ENCODE peak calls at places on chromosomes 5 and 9, in nine cellular contexts. One of them, this sample, is unnamed. For H3K9me3 and H3K4me1, the result is how much of the 10 kb centered on the place peaks cover.

GRCh38 chr5:9398227-9398626 is 147.6 kb downstream of the SEMA5A start:
- DNase-seq in fibroblast of lung: no peak
- DNase-seq in neural progenitor cell: no peak
- DNase-seq in CD8-positive, alpha-beta T cell: no peak
- DNase-seq in CD4-positive, CD25-positive, alpha-beta regulatory T cell: no peak
- DNase-seq in ovary: no peak
- DNase-seq in CD8-positive, alpha-beta memory T cell: no peak
- DNase-seq in left ventricle myocardium inferior: no peak
- DNase-seq in effector memory CD4-positive, alpha-beta T cell: no peak
- DNase-seq in this sample: no peak

GRCh38 chr5:66344544-66344943 is 200.4 kb downstream of the SREK1 start:
- DNase-seq in neural progenitor cell: no peak
- DNase-seq in CD4-positive, CD25-positive, alpha-beta regulatory T cell: no peak
- DNase-seq in fibroblast of lung: no peak
- DNase-seq in CD8-positive, alpha-beta T cell: no peak
- DNase-seq in left ventricle myocardium inferior: no peak
- DNase-seq in ovary: no peak
- DNase-seq in effector memory CD4-positive, alpha-beta T cell: no peak
- DNase-seq in CD8-positive, alpha-beta memory T cell: no peak
- DNase-seq in this sample: no peak

GRCh38 chr9:89274838-89275237 is 36.2 kb upstream of the CKS2 start:
- DNase-seq in left ventricle myocardium inferior: no peak
- DNase-seq in fibroblast of lung: peak
- DNase-seq in neural progenitor cell: no peak
- DNase-seq in CD4-positive, CD25-positive, alpha-beta regulatory T cell: no peak
- DNase-seq in ovary: no peak
- DNase-seq in effector memory CD4-positive, alpha-beta T cell: no peak
- DNase-seq in CD8-positive, alpha-beta memory T cell: no peak
- DNase-seq in CD8-positive, alpha-beta T cell: no peak
- DNase-seq in this sample: no peak

GRCh38 chr5:65808818-65809217 is 86.8 kb downstream of the NLN start:
- DNase-seq in ovary: no peak
- DNase-seq in neural progenitor cell: no peak
- DNase-seq in CD8-positive, alpha-beta memory T cell: no peak
- DNase-seq in CD4-positive, CD25-positive, alpha-beta regulatory T cell: no peak
- DNase-seq in left ventricle myocardium inferior: no peak
- DNase-seq in CD8-positive, alpha-beta T cell: no peak
- DNase-seq in effector memory CD4-positive, alpha-beta T cell: no peak
- DNase-seq in fibroblast of lung: peak
- DNase-seq in this sample: no peak

GRCh38 chr5:150073677-150074076 is 12.7 kb downstream of the CSF1R start:
- DNase-seq in ovary: no peak
- DNase-seq in fibroblast of lung: no peak
- DNase-seq in neural progenitor cell: no peak
- DNase-seq in CD4-positive, CD25-positive, alpha-beta regulatory T cell: no peak
- DNase-seq in effector memory CD4-positive, alpha-beta T cell: no peak
- DNase-seq in CD8-positive, alpha-beta T cell: no peak
- DNase-seq in CD8-positive, alpha-beta memory T cell: no peak
- DNase-seq in left ventricle myocardium inferior: no peak
- DNase-seq in this sample: peak

GRCh38 chr5:123795688-123796087 is 283.7 kb downstream of the CSNK1G3 start:
- DNase-seq in effector memory CD4-positive, alpha-beta T cell: no peak
- DNase-seq in ovary: no peak
- DNase-seq in left ventricle myocardium inferior: no peak
- DNase-seq in neural progenitor cell: no peak
- DNase-seq in CD4-positive, CD25-positive, alpha-beta regulatory T cell: no peak
- DNase-seq in CD8-positive, alpha-beta memory T cell: no peak
- DNase-seq in CD8-positive, alpha-beta T cell: no peak
- DNase-seq in fibroblast of lung: peak
- DNase-seq in this sample: no peak

GRCh38 chr5:150665044-150665443 is 4.0 kb downstream of the MYOZ3 start:
- DNase-seq in fibroblast of lung: peak
- DNase-seq in neural progenitor cell: no peak
- DNase-seq in ovary: no peak
- DNase-seq in CD8-positive, alpha-beta memory T cell: no peak
- DNase-seq in effector memory CD4-positive, alpha-beta T cell: no peak
- DNase-seq in left ventricle myocardium inferior: no peak
- DNase-seq in CD4-positive, CD25-positive, alpha-beta regulatory T cell: no peak
- DNase-seq in CD8-positive, alpha-beta T cell: no peak
- DNase-seq in this sample: no peak

GRCh38 chr5:6812800-6813731 is 99.8 kb downstream of the TENT4A start:
- DNase-seq in neural progenitor cell: no peak
- DNase-seq in ovary: peak
- DNase-seq in CD8-positive, alpha-beta memory T cell: no peak
- DNase-seq in CD8-positive, alpha-beta T cell: no peak
- DNase-seq in CD4-positive, CD25-positive, alpha-beta regulatory T cell: no peak
- DNase-seq in effector memory CD4-positive, alpha-beta T cell: no peak
- DNase-seq in fibroblast of lung: peak
- DNase-seq in left ventricle myocardium inferior: no peak
- DNase-seq in this sample: no peak

GRCh38 chr9:8717146-8717545 is 917.6 kb upstream of the DMAC1 start:
- DNase-seq in CD8-positive, alpha-beta memory T cell: no peak
- DNase-seq in left ventricle myocardium inferior: no peak
- DNase-seq in ovary: no peak
- DNase-seq in neural progenitor cell: no peak
- DNase-seq in fibroblast of lung: peak
- DNase-seq in CD8-positive, alpha-beta T cell: no peak
- DNase-seq in CD4-positive, CD25-positive, alpha-beta regulatory T cell: no peak
- DNase-seq in effector memory CD4-positive, alpha-beta T cell: no peak
- DNase-seq in this sample: no peak

GRCh38 chr5:130198927-130199326 is 294.7 kb downstream of the CHSY3 start:
- DNase-seq in neural progenitor cell: peak
- DNase-seq in left ventricle myocardium inferior: no peak
- DNase-seq in fibroblast of lung: peak
- DNase-seq in CD8-positive, alpha-beta memory T cell: no peak
- DNase-seq in effector memory CD4-positive, alpha-beta T cell: no peak
- DNase-seq in CD8-positive, alpha-beta T cell: no peak
- DNase-seq in ovary: no peak
- DNase-seq in CD4-positive, CD25-positive, alpha-beta regulatory T cell: no peak
- DNase-seq in this sample: peak

GRCh38 chr9:111598730-111599091 is 736 bp downstream of the PTGR1 start:
- DNase-seq in fibroblast of lung: peak
- DNase-seq in left ventricle myocardium inferior: peak
- DNase-seq in CD8-positive, alpha-beta memory T cell: no peak
- DNase-seq in CD8-positive, alpha-beta T cell: peak
- DNase-seq in effector memory CD4-positive, alpha-beta T cell: no peak
- DNase-seq in neural progenitor cell: no peak
- DNase-seq in CD4-positive, CD25-positive, alpha-beta regulatory T cell: no peak
- DNase-seq in ovary: peak
- DNase-seq in this sample: peak

GRCh38 chr5:1776831-1777230 is 22.8 kb downstream of the MRPL36 start:
- DNase-seq in neural progenitor cell: no peak
- DNase-seq in fibroblast of lung: no peak
- DNase-seq in CD8-positive, alpha-beta memory T cell: no peak
- DNase-seq in effector memory CD4-positive, alpha-beta T cell: no peak
- DNase-seq in CD4-positive, CD25-positive, alpha-beta regulatory T cell: no peak
- DNase-seq in CD8-positive, alpha-beta T cell: no peak
- DNase-seq in left ventricle myocardium inferior: no peak
- DNase-seq in ovary: no peak
- DNase-seq in this sample: no peak

GRCh38 chr9:87620727-87621322 is 105.1 kb upstream of the CTSL start:
- DNase-seq in CD8-positive, alpha-beta memory T cell: no peak
- DNase-seq in neural progenitor cell: no peak
- DNase-seq in CD8-positive, alpha-beta T cell: no peak
- DNase-seq in effector memory CD4-positive, alpha-beta T cell: no peak
- DNase-seq in ovary: no peak
- DNase-seq in fibroblast of lung: no peak
- DNase-seq in left ventricle myocardium inferior: no peak
- DNase-seq in CD4-positive, CD25-positive, alpha-beta regulatory T cell: no peak
- DNase-seq in this sample: no peak
- H3K9me3 ChIP-seq in CD8-positive, alpha-beta memory T cell: under half
- H3K9me3 ChIP-seq in neural progenitor cell: under half
- H3K9me3 ChIP-seq in CD8-positive, alpha-beta T cell: under half
- H3K9me3 ChIP-seq in effector memory CD4-positive, alpha-beta T cell: under half
- H3K9me3 ChIP-seq in ovary: under half
- H3K9me3 ChIP-seq in fibroblast of lung: under half
- H3K9me3 ChIP-seq in left ventricle myocardium inferior: under half
- H3K9me3 ChIP-seq in CD4-positive, CD25-positive, alpha-beta regulatory T cell: under half
- H3K9me3 ChIP-seq in this sample: under half

GRCh38 chr5:133992429-133993151 is 12.2 kb downstream of the VDAC1 start:
- DNase-seq in neural progenitor cell: no peak
- DNase-seq in effector memory CD4-positive, alpha-beta T cell: no peak
- DNase-seq in CD4-positive, CD25-positive, alpha-beta regulatory T cell: no peak
- DNase-seq in left ventricle myocardium inferior: peak
- DNase-seq in fibroblast of lung: no peak
- DNase-seq in ovary: no peak
- DNase-seq in CD8-positive, alpha-beta memory T cell: no peak
- DNase-seq in CD8-positive, alpha-beta T cell: no peak
- DNase-seq in this sample: no peak
- H3K4me1 ChIP-seq in neural progenitor cell: under half
- H3K4me1 ChIP-seq in effector memory CD4-positive, alpha-beta T cell: under half
- H3K4me1 ChIP-seq in CD4-positive, CD25-positive, alpha-beta regulatory T cell: under half
- H3K4me1 ChIP-seq in left ventricle myocardium inferior: half or more
- H3K4me1 ChIP-seq in fibroblast of lung: under half
- H3K4me1 ChIP-seq in ovary: under half
- H3K4me1 ChIP-seq in CD8-positive, alpha-beta memory T cell: under half
- H3K4me1 ChIP-seq in CD8-positive, alpha-beta T cell: under half
- H3K4me1 ChIP-seq in this sample: under half

GRCh38 chr9:96766199-96766598 is 11.7 kb downstream of the ZNF510 start:
- DNase-seq in CD8-positive, alpha-beta memory T cell: no peak
- DNase-seq in fibroblast of lung: no peak
- DNase-seq in effector memory CD4-positive, alpha-beta T cell: no peak
- DNase-seq in CD4-positive, CD25-positive, alpha-beta regulatory T cell: no peak
- DNase-seq in left ventricle myocardium inferior: no peak
- DNase-seq in CD8-positive, alpha-beta T cell: no peak
- DNase-seq in ovary: no peak
- DNase-seq in neural progenitor cell: no peak
- DNase-seq in this sample: no peak
- H3K9me3 ChIP-seq in CD8-positive, alpha-beta memory T cell: under half
- H3K9me3 ChIP-seq in fibroblast of lung: under half
- H3K9me3 ChIP-seq in effector memory CD4-positive, alpha-beta T cell: half or more
- H3K9me3 ChIP-seq in CD4-positive, CD25-positive, alpha-beta regulatory T cell: half or more
- H3K9me3 ChIP-seq in left ventricle myocardium inferior: half or more
- H3K9me3 ChIP-seq in CD8-positive, alpha-beta T cell: under half
- H3K9me3 ChIP-seq in ovary: under half
- H3K9me3 ChIP-seq in neural progenitor cell: half or more
- H3K9me3 ChIP-seq in this sample: under half

DNA sequence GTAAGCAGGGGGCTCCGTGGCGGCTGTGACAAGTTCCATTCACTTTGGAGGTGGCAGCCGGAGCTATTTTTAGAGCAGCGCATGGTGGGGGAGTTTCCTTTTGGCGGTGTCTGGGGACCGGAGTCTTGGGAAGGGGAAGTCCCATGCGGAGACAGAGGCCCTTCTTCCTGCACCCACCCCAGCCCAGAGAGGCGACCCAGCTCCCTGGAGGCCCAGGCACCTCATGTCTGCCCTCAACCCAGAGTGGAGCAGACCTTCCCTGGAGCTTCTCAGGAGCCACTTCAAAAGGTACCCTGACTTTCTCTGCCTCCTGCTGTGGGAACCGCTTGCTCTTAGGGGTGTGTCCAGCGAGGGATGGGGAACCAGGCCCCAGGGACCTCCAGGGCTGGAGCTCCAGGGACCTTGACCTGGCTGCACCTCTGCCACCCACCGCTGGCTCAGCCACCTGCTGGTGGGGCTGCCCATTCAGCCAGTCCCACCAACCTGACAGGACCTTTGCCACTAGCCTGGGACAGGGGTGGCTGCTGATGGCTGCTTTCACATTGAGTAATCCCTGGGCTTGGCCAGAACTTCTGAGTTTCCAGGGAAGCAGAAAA is 34.1 kb downstream of the NEK6 start:
- DNase-seq in fibroblast of lung: no peak
- DNase-seq in CD4-positive, CD25-positive, alpha-beta regulatory T cell: no peak
- DNase-seq in CD8-positive, alpha-beta T cell: no peak
- DNase-seq in effector memory CD4-positive, alpha-beta T cell: no peak
- DNase-seq in CD8-positive, alpha-beta memory T cell: no peak
- DNase-seq in neural progenitor cell: no peak
- DNase-seq in left ventricle myocardium inferior: peak
- DNase-seq in ovary: no peak
- DNase-seq in this sample: no peak
- H3K4me1 ChIP-seq in fibroblast of lung: half or more
- H3K4me1 ChIP-seq in CD4-positive, CD25-positive, alpha-beta regulatory T cell: under half
- H3K4me1 ChIP-seq in CD8-positive, alpha-beta T cell: under half
- H3K4me1 ChIP-seq in effector memory CD4-positive, alpha-beta T cell: under half
- H3K4me1 ChIP-seq in CD8-positive, alpha-beta memory T cell: under half
- H3K4me1 ChIP-seq in neural progenitor cell: under half
- H3K4me1 ChIP-seq in left ventricle myocardium inferior: half or more
- H3K4me1 ChIP-seq in ovary: under half
- H3K4me1 ChIP-seq in this sample: under half

DNA sequence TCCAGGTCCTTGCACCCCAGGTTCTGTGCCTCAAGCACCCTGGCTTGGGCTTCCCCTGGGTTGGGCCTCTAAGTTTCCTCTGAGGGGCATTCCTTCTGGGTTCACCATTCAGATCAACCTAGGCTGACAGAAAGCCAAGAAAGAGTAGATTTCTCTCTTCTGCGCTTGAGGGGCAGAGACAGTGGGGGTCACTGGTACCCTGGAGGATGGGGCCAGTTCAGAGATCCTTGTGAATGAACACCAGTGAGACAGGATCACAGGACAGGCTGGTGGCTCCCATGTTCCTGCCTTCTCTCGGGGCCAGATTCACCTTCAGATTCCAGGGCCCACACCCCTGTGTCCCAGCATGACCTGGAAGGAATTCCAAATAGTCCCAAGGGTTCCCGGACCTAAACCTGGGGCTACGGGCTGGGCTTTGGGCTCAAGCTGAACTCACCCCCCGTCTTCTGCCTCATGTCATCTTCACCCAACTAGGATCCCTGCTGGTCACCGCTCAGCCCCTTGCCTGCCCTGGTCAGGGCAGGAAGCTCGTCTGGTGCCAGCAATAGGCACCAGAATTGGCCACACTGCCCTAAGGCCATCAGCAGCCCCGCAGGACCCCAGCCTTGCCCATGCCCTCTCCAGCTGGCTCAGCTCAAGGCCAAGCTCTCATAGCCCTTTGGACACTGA is 91.8 kb upstream of the MVB12B start:
- DNase-seq in left ventricle myocardium inferior: no peak
- DNase-seq in CD8-positive, alpha-beta T cell: no peak
- DNase-seq in ovary: no peak
- DNase-seq in neural progenitor cell: no peak
- DNase-seq in effector memory CD4-positive, alpha-beta T cell: no peak
- DNase-seq in fibroblast of lung: no peak
- DNase-seq in CD4-positive, CD25-positive, alpha-beta regulatory T cell: no peak
- DNase-seq in CD8-positive, alpha-beta memory T cell: no peak
- DNase-seq in this sample: no peak
- H3K9me3 ChIP-seq in left ventricle myocardium inferior: under half
- H3K9me3 ChIP-seq in CD8-positive, alpha-beta T cell: under half
- H3K9me3 ChIP-seq in ovary: under half
- H3K9me3 ChIP-seq in neural progenitor cell: under half
- H3K9me3 ChIP-seq in effector memory CD4-positive, alpha-beta T cell: under half
- H3K9me3 ChIP-seq in fibroblast of lung: under half
- H3K9me3 ChIP-seq in CD4-positive, CD25-positive, alpha-beta regulatory T cell: under half
- H3K9me3 ChIP-seq in CD8-positive, alpha-beta memory T cell: under half
- H3K9me3 ChIP-seq in this sample: under half